ENCODE peak calls at places on chromosomes 3 and 15, in eight cellular contexts. One of them, this sample, is unnamed. For H3K79me2, the result is how much of the 10 kb centered on the place peaks cover.

GRCh38 chr15:68543546-68544008 is 35.2 kb upstream of the CORO2B start:
- DNase-seq in K562: no peak
- DNase-seq in Karpas-422: no peak
- DNase-seq in PC-9: no peak
- DNase-seq in trophoblast cell: no peak
- DNase-seq in hepatocyte: no peak
- DNase-seq in astrocyte: no peak
- DNase-seq in SK-N-SH: no peak
- DNase-seq in this sample: no peak

GRCh38 chr15:67738056-67738455 is 87.3 kb upstream of the SKOR1 start:
- DNase-seq in K562: no peak
- DNase-seq in astrocyte: no peak
- DNase-seq in hepatocyte: no peak
- DNase-seq in Karpas-422: no peak
- DNase-seq in trophoblast cell: no peak
- DNase-seq in PC-9: no peak
- DNase-seq in SK-N-SH: no peak
- DNase-seq in this sample: no peak

GRCh38 chr3:45088543-45088942 is 57.6 kb downstream of the CDCP1 start:
- DNase-seq in trophoblast cell: no peak
- DNase-seq in hepatocyte: no peak
- DNase-seq in astrocyte: no peak
- DNase-seq in SK-N-SH: no peak
- DNase-seq in PC-9: no peak
- DNase-seq in K562: no peak
- DNase-seq in Karpas-422: no peak
- DNase-seq in this sample: peak

GRCh38 chr15:79089331-79089889 is 1.2 kb downstream of the RASGRF1 start:
- DNase-seq in trophoblast cell: peak
- DNase-seq in Karpas-422: no peak
- DNase-seq in PC-9: no peak
- DNase-seq in K562: no peak
- DNase-seq in hepatocyte: no peak
- DNase-seq in SK-N-SH: peak
- DNase-seq in astrocyte: no peak
- DNase-seq in this sample: no peak

GRCh38 chr3:64599651-64600050 is 88.1 kb downstream of the ADAMTS9 start:
- DNase-seq in SK-N-SH: peak
- DNase-seq in trophoblast cell: no peak
- DNase-seq in Karpas-422: no peak
- DNase-seq in hepatocyte: no peak
- DNase-seq in astrocyte: no peak
- DNase-seq in K562: no peak
- DNase-seq in PC-9: no peak
- DNase-seq in this sample: no peak

GRCh38 chr3:146277953-146278631 is 27.2 kb upstream of the PLSCR4 start:
- DNase-seq in hepatocyte: no peak
- DNase-seq in PC-9: no peak
- DNase-seq in trophoblast cell: no peak
- DNase-seq in Karpas-422: no peak
- DNase-seq in K562: no peak
- DNase-seq in astrocyte: peak
- DNase-seq in SK-N-SH: no peak
- DNase-seq in this sample: no peak

GRCh38 chr3:110618512-110619226 is 452.9 kb upstream of the NECTIN3 start:
- DNase-seq in SK-N-SH: no peak
- DNase-seq in hepatocyte: no peak
- DNase-seq in trophoblast cell: no peak
- DNase-seq in PC-9: no peak
- DNase-seq in K562: no peak
- DNase-seq in astrocyte: no peak
- DNase-seq in Karpas-422: no peak
- DNase-seq in this sample: no peak

GRCh38 chr15:83567318-83567717 is 86.6 kb upstream of the ADAMTSL3 start:
- DNase-seq in astrocyte: no peak
- DNase-seq in PC-9: no peak
- DNase-seq in hepatocyte: no peak
- DNase-seq in trophoblast cell: no peak
- DNase-seq in K562: no peak
- DNase-seq in Karpas-422: no peak
- DNase-seq in SK-N-SH: no peak
- DNase-seq in this sample: no peak

GRCh38 chr3:123068227-123069020 is 1.6 kb downstream of the PDIA5 start:
- DNase-seq in astrocyte: no peak
- DNase-seq in K562: no peak
- DNase-seq in Karpas-422: no peak
- DNase-seq in PC-9: peak
- DNase-seq in hepatocyte: peak
- DNase-seq in trophoblast cell: peak
- DNase-seq in SK-N-SH: no peak
- DNase-seq in this sample: no peak

GRCh38 chr3:71258116-71258515 is 325.4 kb downstream of the FOXP1 start:
- DNase-seq in Karpas-422: no peak
- DNase-seq in PC-9: peak
- DNase-seq in SK-N-SH: no peak
- DNase-seq in trophoblast cell: no peak
- DNase-seq in astrocyte: peak
- DNase-seq in K562: no peak
- DNase-seq in hepatocyte: peak
- DNase-seq in this sample: peak

GRCh38 chr15:78313383-78313782 is 14.0 kb upstream of the SKIC8 start:
- DNase-seq in astrocyte: no peak
- DNase-seq in PC-9: no peak
- DNase-seq in SK-N-SH: no peak
- DNase-seq in Karpas-422: no peak
- DNase-seq in hepatocyte: no peak
- DNase-seq in trophoblast cell: no peak
- DNase-seq in K562: no peak
- DNase-seq in this sample: no peak

GRCh38 chr15:46786886-46787285 is 930.4 kb upstream of the SEMA6D start:
- DNase-seq in astrocyte: no peak
- DNase-seq in trophoblast cell: peak
- DNase-seq in PC-9: no peak
- DNase-seq in hepatocyte: peak
- DNase-seq in SK-N-SH: no peak
- DNase-seq in Karpas-422: no peak
- DNase-seq in K562: no peak
- DNase-seq in this sample: no peak

GRCh38 chr15:31265090-31265870 is 61.4 kb upstream of the KLF13 start:
- DNase-seq in hepatocyte: peak
- DNase-seq in trophoblast cell: no peak
- DNase-seq in K562: no peak
- DNase-seq in SK-N-SH: no peak
- DNase-seq in Karpas-422: peak
- DNase-seq in PC-9: no peak
- DNase-seq in astrocyte: no peak
- DNase-seq in this sample: no peak

GRCh38 chr3:183385698-183386590 is 42.5 kb downstream of the MCF2L2 start:
- DNase-seq in astrocyte: peak
- DNase-seq in trophoblast cell: peak
- DNase-seq in Karpas-422: peak
- DNase-seq in hepatocyte: peak
- DNase-seq in SK-N-SH: peak
- DNase-seq in PC-9: peak
- DNase-seq in K562: peak
- DNase-seq in this sample: no peak

GRCh38 chr15:95874625-95875024 is 455.9 kb upstream of the NR2F2 start:
- DNase-seq in K562: no peak
- DNase-seq in astrocyte: no peak
- DNase-seq in SK-N-SH: no peak
- DNase-seq in Karpas-422: no peak
- DNase-seq in trophoblast cell: no peak
- DNase-seq in hepatocyte: no peak
- DNase-seq in PC-9: no peak
- DNase-seq in this sample: no peak

GRCh38 chr3:16303037-16303436 is 38.0 kb downstream of the OXNAD1 start:
- DNase-seq in hepatocyte: no peak
- DNase-seq in K562: no peak
- DNase-seq in astrocyte: peak
- DNase-seq in PC-9: no peak
- DNase-seq in Karpas-422: no peak
- DNase-seq in SK-N-SH: no peak
- DNase-seq in trophoblast cell: no peak
- DNase-seq in this sample: no peak

GRCh38 chr15:57323806-57324589 is 52.3 kb upstream of the CGNL1 start:
- DNase-seq in Karpas-422: peak
- DNase-seq in astrocyte: peak
- DNase-seq in trophoblast cell: no peak
- DNase-seq in SK-N-SH: peak
- DNase-seq in K562: peak
- DNase-seq in hepatocyte: peak
- DNase-seq in PC-9: peak
- DNase-seq in this sample: peak

GRCh38 chr3:5520237-5520636 is 332.7 kb downstream of the EDEM1 start:
- DNase-seq in PC-9: no peak
- DNase-seq in astrocyte: no peak
- DNase-seq in hepatocyte: no peak
- DNase-seq in SK-N-SH: no peak
- DNase-seq in Karpas-422: peak
- DNase-seq in trophoblast cell: no peak
- DNase-seq in K562: peak
- DNase-seq in this sample: no peak

GRCh38 chr3:46097691-46098241 is 70.5 kb upstream of the XCR1 start:
- DNase-seq in astrocyte: no peak
- DNase-seq in SK-N-SH: no peak
- DNase-seq in trophoblast cell: no peak
- DNase-seq in Karpas-422: peak
- DNase-seq in hepatocyte: no peak
- DNase-seq in K562: no peak
- DNase-seq in PC-9: no peak
- DNase-seq in this sample: no peak

GRCh38 chr3:105598047-105598796 is 231.5 kb downstream of the ALCAM start:
- DNase-seq in PC-9: peak
- DNase-seq in SK-N-SH: no peak
- DNase-seq in K562: no peak
- DNase-seq in trophoblast cell: peak
- DNase-seq in Karpas-422: no peak
- DNase-seq in hepatocyte: peak
- DNase-seq in astrocyte: peak
- DNase-seq in this sample: peak

GRCh38 chr15:94262201-94262600 is 30.8 kb downstream of the MCTP2 start:
- DNase-seq in SK-N-SH: no peak
- DNase-seq in Karpas-422: no peak
- DNase-seq in hepatocyte: no peak
- DNase-seq in astrocyte: no peak
- DNase-seq in K562: no peak
- DNase-seq in PC-9: no peak
- DNase-seq in trophoblast cell: no peak
- DNase-seq in this sample: no peak

GRCh38 chr15:42704492-42704926 is 32.4 kb downstream of the CDAN1 start:
- DNase-seq in hepatocyte: peak
- DNase-seq in SK-N-SH: peak
- DNase-seq in PC-9: peak
- DNase-seq in Karpas-422: peak
- DNase-seq in K562: peak
- DNase-seq in astrocyte: peak
- DNase-seq in trophoblast cell: peak
- DNase-seq in this sample: peak

GRCh38 chr15:42705336-42705735 is 31.6 kb downstream of the CDAN1 start:
- DNase-seq in Karpas-422: no peak
- DNase-seq in astrocyte: no peak
- DNase-seq in K562: no peak
- DNase-seq in PC-9: no peak
- DNase-seq in hepatocyte: no peak
- DNase-seq in SK-N-SH: no peak
- DNase-seq in trophoblast cell: no peak
- DNase-seq in this sample: no peak

GRCh38 chr15:42710662-42711061 is 26.3 kb downstream of the CDAN1 start:
- DNase-seq in K562: no peak
- DNase-seq in trophoblast cell: peak
- DNase-seq in hepatocyte: no peak
- DNase-seq in astrocyte: no peak
- DNase-seq in SK-N-SH: no peak
- DNase-seq in Karpas-422: no peak
- DNase-seq in PC-9: no peak
- DNase-seq in this sample: no peak

GRCh38 chr15:42707873-42708544 is 28.9 kb downstream of the CDAN1 start:
- DNase-seq in astrocyte: no peak
- DNase-seq in K562: no peak
- DNase-seq in Karpas-422: no peak
- DNase-seq in PC-9: no peak
- DNase-seq in hepatocyte: no peak
- DNase-seq in trophoblast cell: no peak
- DNase-seq in SK-N-SH: no peak
- DNase-seq in this sample: no peak

GRCh38 chr15:42707068-42707467 is 29.9 kb downstream of the CDAN1 start:
- DNase-seq in trophoblast cell: no peak
- DNase-seq in K562: no peak
- DNase-seq in SK-N-SH: no peak
- DNase-seq in astrocyte: peak
- DNase-seq in PC-9: no peak
- DNase-seq in Karpas-422: no peak
- DNase-seq in hepatocyte: no peak
- DNase-seq in this sample: no peak
- H3K79me2 ChIP-seq in trophoblast cell: under half
- H3K79me2 ChIP-seq in K562: under half
- H3K79me2 ChIP-seq in SK-N-SH: under half
- H3K79me2 ChIP-seq in astrocyte: under half
- H3K79me2 ChIP-seq in PC-9: under half
- H3K79me2 ChIP-seq in Karpas-422: under half
- H3K79me2 ChIP-seq in hepatocyte: under half
- H3K79me2 ChIP-seq in this sample: under half

GRCh38 chr15:55276324-55276723 is 13.3 kb downstream of the RAB27A start:
- DNase-seq in trophoblast cell: no peak
- DNase-seq in Karpas-422: no peak
- DNase-seq in SK-N-SH: no peak
- DNase-seq in astrocyte: no peak
- DNase-seq in K562: no peak
- DNase-seq in hepatocyte: no peak
- DNase-seq in PC-9: no peak
- DNase-seq in this sample: no peak
- H3K79me2 ChIP-seq in trophoblast cell: under half
- H3K79me2 ChIP-seq in Karpas-422: under half
- H3K79me2 ChIP-seq in SK-N-SH: under half
- H3K79me2 ChIP-seq in astrocyte: under half
- H3K79me2 ChIP-seq in K562: half or more
- H3K79me2 ChIP-seq in hepatocyte: half or more
- H3K79me2 ChIP-seq in PC-9: under half
- H3K79me2 ChIP-seq in this sample: under half

DNA sequence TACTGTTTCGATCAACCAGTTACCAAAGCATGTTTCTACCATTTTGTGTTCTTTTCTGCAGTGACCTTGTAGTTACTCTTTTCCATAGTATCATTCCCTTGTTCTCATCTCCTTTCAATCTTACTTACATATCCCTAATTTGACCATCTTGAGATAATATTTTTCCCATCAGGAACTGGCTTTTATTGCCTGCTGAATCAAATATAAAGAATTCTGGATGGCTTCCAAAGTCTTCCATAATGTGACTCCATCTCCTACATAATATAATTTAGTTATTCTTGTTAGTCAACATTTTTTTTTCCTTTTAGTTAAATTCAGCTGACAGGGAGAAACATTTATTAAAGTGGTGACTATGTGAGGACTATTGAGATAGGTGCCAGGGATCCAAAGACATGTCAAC is 7.0 kb downstream of the USP8 start:
- DNase-seq in trophoblast cell: no peak
- DNase-seq in K562: no peak
- DNase-seq in Karpas-422: peak
- DNase-seq in PC-9: no peak
- DNase-seq in hepatocyte: no peak
- DNase-seq in astrocyte: no peak
- DNase-seq in SK-N-SH: no peak
- DNase-seq in this sample: no peak
- H3K79me2 ChIP-seq in trophoblast cell: under half
- H3K79me2 ChIP-seq in K562: half or more
- H3K79me2 ChIP-seq in Karpas-422: half or more
- H3K79me2 ChIP-seq in PC-9: half or more
- H3K79me2 ChIP-seq in hepatocyte: half or more
- H3K79me2 ChIP-seq in astrocyte: half or more
- H3K79me2 ChIP-seq in SK-N-SH: half or more
- H3K79me2 ChIP-seq in this sample: half or more

GRCh38 chr3:37163262-37164020 is 10.9 kb downstream of the LRRFIP2 start:
- DNase-seq in Karpas-422: no peak
- DNase-seq in astrocyte: peak
- DNase-seq in K562: no peak
- DNase-seq in SK-N-SH: peak
- DNase-seq in PC-9: no peak
- DNase-seq in hepatocyte: no peak
- DNase-seq in trophoblast cell: no peak
- DNase-seq in this sample: no peak
- H3K79me2 ChIP-seq in Karpas-422: under half
- H3K79me2 ChIP-seq in astrocyte: half or more
- H3K79me2 ChIP-seq in K562: under half
- H3K79me2 ChIP-seq in SK-N-SH: half or more
- H3K79me2 ChIP-seq in PC-9: under half
- H3K79me2 ChIP-seq in hepatocyte: half or more
- H3K79me2 ChIP-seq in trophoblast cell: under half
- H3K79me2 ChIP-seq in this sample: half or more

This sample was measured in keratinocyte.